ENCODE peak calls at places on chromosomes 6 and 20, in eight cellular contexts. L, A, M, N, C, Q, S and D are unnamed samples.

GRCh38 chr6:36873612-36874011 is 991 bp downstream of the PPIL1 start:
- DNase-seq in L (no peak), A (peak; percentile 33), M (no peak), N (peak; percentile 28), C (no peak), Q (no peak), S (peak; percentile 56), D (no peak)

GRCh38 chr20:64257107-64257757 is 1.7 kb downstream of the PCMTD2 start:
- DNase-seq in L (no peak), A (no peak), M (no peak), N (no peak), C (no peak), Q (no peak), S (no peak), D (no peak)

GRCh38 chr6:169075211-169075621 is 178.4 kb downstream of the THBS2 start:
- DNase-seq in L (no peak), A (no peak), M (no peak), N (no peak), C (peak; percentile 65), Q (no peak), S (no peak), D (no peak)

GRCh38 chr6:35449287-35449881 is 2.8 kb upstream of the FANCE start:
- DNase-seq in L (no peak), A (peak; percentile 93), M (peak; percentile 78), N (peak; percentile 73), C (no peak), Q (peak; percentile 24), S (peak; percentile 89), D (no peak)

GRCh38 chr20:47412073-47412472 is 55.6 kb upstream of the ZMYND8 start:
- DNase-seq in L (no peak), A (no peak), M (no peak), N (no peak), C (no peak), Q (no peak), S (no peak), D (no peak)

GRCh38 chr6:17865243-17865642 is 122.2 kb downstream of the KIF13A start:
- DNase-seq in L (no peak), A (no peak), M (no peak), N (peak; percentile 49), C (no peak), Q (no peak), S (no peak), D (no peak)

GRCh38 chr6:5782783-5783567 is 223.8 kb downstream of the NRN1 start:
- DNase-seq in L (no peak), A (no peak), M (no peak), N (no peak), C (peak; percentile 88), Q (no peak), S (no peak), D (no peak)

GRCh38 chr6:147077251-147077650 is 127.0 kb upstream of the STXBP5 start:
- DNase-seq in L (no peak), A (no peak), M (no peak), N (no peak), C (no peak), Q (no peak), S (no peak), D (no peak)

GRCh38 chr6:113147544-113147943 is 709.6 kb upstream of the MARCKS start:
- DNase-seq in L (no peak), A (no peak), M (no peak), N (no peak), C (no peak), Q (no peak), S (no peak), D (no peak)

GRCh38 chr6:129617986-129618385 is 92.0 kb downstream of the ARHGAP18 start:
- DNase-seq in L (no peak), A (no peak), M (no peak), N (no peak), C (no peak), Q (no peak), S (no peak), D (no peak)

GRCh38 chr6:38504996-38505395 is 134.7 kb downstream of the BTBD9 start:
- DNase-seq in L (no peak), A (no peak), M (no peak), N (no peak), C (no peak), Q (no peak), S (no peak), D (no peak)

GRCh38 chr20:24698189-24698588 is 228.8 kb downstream of the SYNDIG1 start:
- DNase-seq in L (no peak), A (no peak), M (no peak), N (no peak), C (no peak), Q (no peak), S (no peak), D (no peak)

GRCh38 chr20:52958206-52958605 is 14.0 kb upstream of the TSHZ2 start:
- DNase-seq in L (no peak), A (no peak), M (no peak), N (no peak), C (no peak), Q (no peak), S (peak; percentile 54), D (no peak)

GRCh38 chr6:63533952-63534351 is 38.3 kb upstream of the LOC128125822 start:
- DNase-seq in L (no peak), A (no peak), M (no peak), N (no peak), C (no peak), Q (no peak), S (no peak), D (no peak)

GRCh38 chr20:47622118-47622665 is 120.5 kb downstream of the NCOA3 start:
- DNase-seq in L (no peak), A (no peak), M (no peak), N (peak; percentile 62), C (no peak), Q (no peak), S (no peak), D (no peak)

GRCh38 chr6:5379647-5380242 is 118.4 kb downstream of the FARS2 start:
- DNase-seq in L (no peak), A (peak; percentile 84), M (peak; percentile 56), N (peak; percentile 48), C (no peak), Q (peak; percentile 2), S (peak; percentile 56), D (no peak)

GRCh38 chr6:7124114-7124513 is 16.4 kb downstream of the RREB1 start:
- DNase-seq in L (no peak), A (no peak), M (no peak), N (no peak), C (no peak), Q (no peak), S (no peak), D (no peak)

GRCh38 chr6:81969814-81970213 is 217.3 kb upstream of the TENT5A start:
- DNase-seq in L (no peak), A (peak; percentile 67), M (no peak), N (no peak), C (no peak), Q (no peak), S (no peak), D (no peak)

GRCh38 chr20:23127506-23128279 is 41.6 kb upstream of the CD93 start:
- DNase-seq in L (peak; percentile 13), A (no peak), M (no peak), N (no peak), C (no peak), Q (no peak), S (no peak), D (no peak)

GRCh38 chr6:142011775-142012174 is 121.0 kb upstream of the GJE1 start:
- DNase-seq in L (no peak), A (no peak), M (no peak), N (no peak), C (no peak), Q (no peak), S (no peak), D (no peak)

GRCh38 chr20:49323622-49324238 is 45.9 kb upstream of the ZNFX1 start:
- DNase-seq in L (no peak), A (peak; percentile 69), M (no peak), N (peak; percentile 60), C (no peak), Q (peak; percentile 30), S (peak; percentile 71), D (peak; percentile 43)

GRCh38 chr6:156883497-156884252 is 106.5 kb downstream of the ARID1B start:
- DNase-seq in L (no peak), A (peak; percentile 51), M (no peak), N (no peak), C (no peak), Q (no peak), S (no peak), D (no peak)

GRCh38 chr6:89282749-89283148 is 32.4 kb downstream of the GABRR2 start:
- DNase-seq in L (no peak), A (no peak), M (no peak), N (no peak), C (no peak), Q (no peak), S (no peak), D (no peak)

GRCh38 chr6:28683945-28684538 is 158.4 kb downstream of the GPX5 start:
- DNase-seq in L (no peak), A (peak; percentile 78), M (peak; percentile 56), N (peak; percentile 55), C (no peak), Q (no peak), S (peak; percentile 78), D (peak; percentile 2)

GRCh38 chr20:9054176-9054575 is 14.7 kb upstream of the PLCB4 start:
- DNase-seq in L (no peak), A (no peak), M (no peak), N (no peak), C (no peak), Q (no peak), S (no peak), D (no peak)

GRCh38 chr6:20233007-20233730 is 20.9 kb upstream of the MBOAT1 start:
- DNase-seq in L (no peak), A (no peak), M (no peak), N (no peak), C (no peak), Q (no peak), S (no peak), D (no peak)

GRCh38 chr6:52872031-52872430 is 31.4 kb upstream of the GSTA5 start:
- DNase-seq in L (no peak), A (no peak), M (no peak), N (no peak), C (no peak), Q (no peak), S (no peak), D (no peak)

GRCh38 chr6:166466178-166467122 is 83.7 kb upstream of the MPC1 start:
- DNase-seq in L (no peak), A (no peak), M (no peak), N (peak; percentile 8), C (no peak), Q (no peak), S (peak; percentile 62), D (no peak)

GRCh38 chr20:39946946-39947345 is 742.1 kb downstream of the MAFB start:
- DNase-seq in L (no peak), A (no peak), M (no peak), N (no peak), C (no peak), Q (no peak), S (no peak), D (no peak)

GRCh38 chr6:122736166-122736565 is 43.4 kb upstream of the FABP7 start:
- DNase-seq in L (no peak), A (no peak), M (peak; percentile 24), N (no peak), C (no peak), Q (no peak), S (no peak), D (no peak)

GRCh38 chr20:59035381-59035780 is 3.2 kb upstream of the ATP5F1E start:
- DNase-seq in L (no peak), A (no peak), M (no peak), N (no peak), C (no peak), Q (no peak), S (no peak), D (no peak)

GRCh38 chr6:136535017-136535416 is 15.2 kb downstream of the MAP7 start:
- DNase-seq in L (no peak), A (no peak), M (no peak), N (no peak), C (no peak), Q (no peak), S (no peak), D (no peak)